ENCODE peak calls at places on chromosome 9, in five cellular contexts. E, F, G, V and A are unnamed samples.
A peak's percentile ranks its signal among the peaks of the same experiment; 100 is the strongest.

GRCh38 chr9:16022228-16022627 is 469.4 kb downstream of the CCDC171 start:
- DNase-seq in F (no peak), V (no peak), G (no peak), E (no peak), A (no peak)

GRCh38 chr9:87580941-87581438 is 83.3 kb downstream of the DAPK1 start:
- DNase-seq in V (no peak), E (no peak), F (no peak), G (no peak), A (no peak)

GRCh38 chr9:104339692-104340091 is 164.4 kb upstream of the OR13F1 start:
- DNase-seq in F (no peak), E (no peak), V (no peak), G (no peak), A (no peak)

GRCh38 chr9:82930116-82930515 is 132.8 kb downstream of the RASEF start:
- DNase-seq in V (no peak), F (no peak), G (no peak), E (no peak), A (no peak)

GRCh38 chr9:112380771-112381181 is 868 bp downstream of the HSDL2 start:
- DNase-seq in E (no peak), V (peak; percentile 45), F (peak; percentile 34), G (peak; percentile 10), A (no peak)

GRCh38 chr9:31210982-31211570 is 1173.4 kb upstream of the ACO1 start:
- DNase-seq in E (no peak), G (no peak), F (no peak), V (no peak), A (no peak)

GRCh38 chr9:28770827-28771226 is 1197.5 kb upstream of the C9orf72 start:
- DNase-seq in E (no peak), F (no peak), V (no peak), G (no peak), A (no peak)

GRCh38 chr9:114271556-114272510 is 51.1 kb upstream of the ORM1 start:
- DNase-seq in F (no peak), V (no peak), G (no peak), E (peak; percentile 54), A (peak; percentile 37)

GRCh38 chr9:99445377-99445891 is 223.4 kb downstream of the SEC61B start:
- DNase-seq in F (no peak), G (no peak), E (peak; percentile 97), V (no peak), A (no peak)

GRCh38 chr9:22415941-22416691 is 30.5 kb upstream of the DMRTA1 start:
- DNase-seq in F (no peak), V (no peak), E (no peak), G (no peak), A (no peak)

GRCh38 chr9:7536310-7536939 is 263.2 kb downstream of the DMAC1 start:
- DNase-seq in G (peak; percentile 5), E (peak; percentile 59), V (peak; percentile 3), F (peak; percentile 39), A (peak; percentile 46)

GRCh38 chr9:79015951-79016350 is 555.8 kb upstream of the TLE4 start:
- DNase-seq in E (no peak), V (no peak), G (no peak), F (no peak), A (no peak)

GRCh38 chr9:34170252-34170915 is 8.5 kb upstream of the UBAP1 start:
- DNase-seq in G (no peak), V (no peak), F (no peak), E (peak; percentile 12), A (no peak)

GRCh38 chr9:114048533-114049452 is 29.3 kb downstream of the AMBP start:
- DNase-seq in V (no peak), F (no peak), E (no peak), G (no peak), A (no peak)

GRCh38 chr9:109721021-109721420 is 59.0 kb upstream of the PALM2AKAP2 start:
- DNase-seq in V (no peak), F (no peak), E (peak; percentile 20), G (no peak), A (no peak)

GRCh38 chr9:109574061-109574882 is 76.2 kb upstream of the PTPN3 start:
- DNase-seq in V (no peak), G (peak; percentile 2), E (peak; percentile 77), F (peak; percentile 42), A (peak; percentile 51)

GRCh38 chr9:134864821-134865190 is 15.8 kb upstream of the FCN2 start:
- DNase-seq in F (no peak), G (no peak), V (no peak), E (no peak), A (no peak)

GRCh38 chr9:135501261-135502167 is 1.0 kb downstream of the MRPS2 start:
- DNase-seq in V (no peak), E (peak; percentile 92), G (no peak), F (peak; percentile 49), A (no peak)

GRCh38 chr9:72855890-72856523 is 96.8 kb downstream of the ALDH1A1 start:
- DNase-seq in F (no peak), E (no peak), G (no peak), V (no peak), A (no peak)

GRCh38 chr9:33858346-33858869 is 41.4 kb downstream of the UBE2R2 start:
- DNase-seq in F (no peak), V (no peak), E (no peak), G (no peak), A (peak; percentile 10)

GRCh38 chr9:14618851-14619250 is 74.4 kb downstream of the ZDHHC21 start:
- DNase-seq in E (no peak), V (no peak), F (no peak), G (no peak), A (no peak)

GRCh38 chr9:104575451-104575850 is 6.5 kb downstream of the OR13C8 start:
- DNase-seq in V (no peak), F (no peak), E (peak; percentile 1), G (no peak), A (no peak)

GRCh38 chr9:126612813-126613641 is 701 bp upstream of the LMX1B start:
- DNase-seq in F (no peak), V (no peak), E (peak; percentile 26), G (no peak), A (no peak)

GRCh38 chr9:97398999-97399758 is 12.7 kb upstream of the TDRD7 start:
- DNase-seq in V (peak; percentile 86), F (peak; percentile 35), E (peak; percentile 88), G (peak; percentile 37), A (peak; percentile 54)

GRCh38 chr9:122816163-122816867 is 12.1 kb downstream of the PDCL start:
- DNase-seq in E (no peak), V (no peak), G (peak; percentile 47), F (no peak), A (no peak)

GRCh38 chr9:101566904-101567724 is 27.7 kb downstream of the PPP3R2 start:
- DNase-seq in V (no peak), F (peak; percentile 20), E (peak; percentile 65), G (peak; percentile 43), A (peak; percentile 47)

GRCh38 chr9:77899679-77900354 is 131.8 kb downstream of the GNAQ start:
- DNase-seq in E (peak; percentile 77), F (no peak), G (no peak), V (no peak), A (peak; percentile 74)

GRCh38 chr9:89153618-89154017 is 25.0 kb downstream of the SHC3 start:
- DNase-seq in V (no peak), G (no peak), E (peak; percentile 86), F (no peak), A (no peak)

DNA sequence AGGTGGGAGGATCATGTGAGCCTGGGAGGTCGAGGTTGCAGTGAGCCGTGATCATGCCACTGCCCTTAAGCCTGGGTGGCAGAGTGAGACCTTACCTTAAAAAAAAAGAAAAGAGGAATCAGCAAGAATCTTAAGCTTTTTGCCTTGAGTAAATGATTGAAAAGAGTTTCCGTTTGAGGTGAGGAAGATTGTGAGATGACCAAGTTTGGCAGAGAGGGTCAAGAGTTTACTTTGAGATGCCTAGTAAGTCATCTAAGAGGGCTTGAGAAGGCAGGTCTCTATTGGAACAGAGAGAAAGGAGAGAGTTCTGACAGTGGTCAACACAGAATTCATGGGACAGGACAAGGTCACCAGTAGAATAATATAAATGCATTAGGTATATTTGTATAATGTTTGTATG is 572.1 kb downstream of the TLE4 start:
- DNase-seq in F (no peak), V (no peak), G (no peak), E (no peak), A (no peak)
- H3K4me3 ChIP-seq in F (no peak overlapping the region), V (no peak overlapping the region), G (no peak overlapping the region), E (no peak overlapping the region), A (no peak overlapping the region)

DNA sequence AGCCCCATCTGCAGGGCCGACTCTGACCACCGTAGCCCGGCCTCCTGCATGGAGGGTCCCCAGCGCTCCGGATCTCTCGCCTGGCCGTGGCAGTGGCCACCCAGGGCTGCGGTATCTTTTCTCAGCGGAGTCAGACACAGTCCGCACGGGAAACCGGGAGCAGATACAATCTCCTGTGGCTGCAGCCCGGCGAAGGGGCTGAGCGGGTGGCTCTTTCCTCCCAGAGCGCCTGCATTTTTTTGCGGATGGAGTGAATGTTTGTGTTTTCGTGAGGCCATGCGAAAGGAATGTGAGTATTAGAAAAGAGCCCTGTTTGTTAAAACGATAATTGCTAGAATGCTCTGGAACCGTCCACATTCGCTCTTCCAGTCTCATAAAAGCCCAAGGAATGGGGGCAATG is 53.4 kb upstream of the PTCH1 start:
- DNase-seq in G (no peak), F (no peak), V (no peak), E (peak; percentile 61), A (no peak)
- H3K4me3 ChIP-seq in G (no peak overlapping the region), F (no peak overlapping the region), V (no peak overlapping the region), E (peak overlapping the region; percentile 40), A (no peak overlapping the region)

GRCh38 chr9:120915854-120916495 is 10.6 kb downstream of the TRAF1 start:
- DNase-seq in E (no peak), V (no peak), F (no peak), G (peak; percentile 70), A (peak; percentile 73)
- H3K4me3 ChIP-seq in E (no peak overlapping the region), V (no peak overlapping the region), F (no peak overlapping the region), G (no peak overlapping the region), A (no peak overlapping the region)

GRCh38 chr9:1676771-1677170 is 338.4 kb upstream of the SMARCA2 start:
- DNase-seq in G (no peak), E (no peak), F (no peak), V (no peak), A (no peak)
- H3K4me3 ChIP-seq in G (no peak overlapping the region), E (no peak overlapping the region), F (no peak overlapping the region), V (no peak overlapping the region), A (no peak overlapping the region)